ENCODE peak calls at places on chromosomes 11 and 22, in five cellular contexts. U is H9, V is neuronal stem cell, D is mesenchymal stem cell, M is IMR-90. O is an unnamed sample. For H3K79me1, the result is how much of the 10 kb centered on the place peaks cover.

GRCh38 chr11:57255618-57256017 is 18.6 kb upstream of the APLNR start:
- DNase-seq in V (no peak), D (no peak), U (no peak), M (peak), O (no peak)

GRCh38 chr11:940496-941135 is 14.9 kb downstream of the AP2A2 start:
- DNase-seq in V (no peak), U (no peak), M (no peak), D (no peak), O (no peak)

GRCh38 chr11:129280027-129280811 is 88.1 kb upstream of the ARHGAP32 start:
- DNase-seq in V (no peak), U (no peak), D (peak), M (peak), O (no peak)

GRCh38 chr11:77301510-77301909 is at the start of gene GDPD4:
- DNase-seq in M (no peak), D (no peak), V (no peak), U (peak), O (no peak)

GRCh38 chr11:130127509-130127908 is 32.1 kb upstream of the ST14 start:
- DNase-seq in D (no peak), U (no peak), V (no peak), M (no peak), O (no peak)

GRCh38 chr22:19292262-19293230 is 1.0 kb upstream of the CLTCL1 start:
- DNase-seq in D (no peak), V (no peak), U (peak), M (no peak), O (no peak)

GRCh38 chr22:48659393-48659792 is 1168.3 kb downstream of the BRD1 start:
- DNase-seq in U (no peak), V (no peak), D (no peak), M (no peak), O (no peak)

GRCh38 chr11:78802058-78802633 is 227.5 kb upstream of the NARS2 start:
- DNase-seq in V (no peak), D (peak), M (no peak), U (no peak), O (peak)

GRCh38 chr11:62665630-62666258 is 632 bp downstream of the CSKMT start:
- DNase-seq in D (no peak), U (no peak), V (peak), M (peak), O (peak)

GRCh38 chr11:130213979-130214281 is 54.3 kb downstream of the ST14 start:
- DNase-seq in M (no peak), V (no peak), U (peak), D (no peak), O (no peak)

GRCh38 chr11:18209058-18209457 is 27.5 kb downstream of the SAA4 start:
- DNase-seq in U (no peak), D (no peak), V (no peak), M (no peak), O (no peak)

GRCh38 chr22:48840112-48840949 is 987.3 kb downstream of the BRD1 start:
- DNase-seq in M (no peak), D (no peak), U (no peak), V (no peak), O (no peak)

GRCh38 chr11:7635137-7635536 is 38.2 kb downstream of the CYB5R2 start:
- DNase-seq in D (no peak), V (no peak), M (no peak), U (no peak), O (no peak)

GRCh38 chr22:29470159-29470855 is 9.7 kb upstream of the NEFH start:
- DNase-seq in D (peak), U (peak), V (peak), M (peak), O (peak)

GRCh38 chr11:106152824-106153223 is 75.4 kb downstream of the AASDHPPT start:
- DNase-seq in U (no peak), V (no peak), M (peak), D (peak), O (no peak)

GRCh38 chr22:45441158-45441557 is 27.7 kb downstream of the RIBC2 start:
- DNase-seq in D (peak), V (peak), U (peak), M (peak), O (peak)

GRCh38 chr22:45444168-45444567 is 30.7 kb downstream of the RIBC2 start:
- DNase-seq in V (no peak), U (no peak), D (peak), M (peak), O (peak)

GRCh38 chr22:45445031-45445710 is 31.7 kb downstream of the RIBC2 start:
- DNase-seq in D (no peak), U (no peak), M (no peak), V (no peak), O (no peak)

GRCh38 chr22:45438364-45438763 is 24.9 kb downstream of the RIBC2 start:
- DNase-seq in M (peak), U (no peak), V (no peak), D (peak), O (no peak)

DNA sequence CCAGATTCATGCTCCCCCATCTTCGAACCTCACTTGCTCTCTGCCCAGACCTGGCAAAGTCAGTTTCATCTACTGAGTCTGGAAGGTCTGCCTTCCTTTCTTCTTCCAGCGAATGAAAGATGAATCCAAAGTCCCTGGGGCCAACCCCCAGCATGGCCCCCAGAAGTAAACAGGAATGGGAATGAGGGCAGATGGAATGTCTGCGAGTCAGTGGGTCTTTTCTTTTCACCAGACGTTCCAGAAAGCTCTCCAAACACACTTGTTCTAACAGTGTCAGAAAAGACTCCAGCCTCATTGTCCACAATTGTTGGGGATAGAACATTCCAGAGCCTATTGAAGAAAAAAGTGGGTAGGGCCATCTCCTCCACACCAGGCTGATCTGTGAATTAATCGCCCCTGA is 28.6 kb downstream of the RIBC2 start:
- DNase-seq in U (no peak), D (no peak), M (peak), V (no peak), O (no peak)
- H3K79me1 ChIP-seq in U (under half), D (under half), M (under half), V (under half), O (under half)

DNA sequence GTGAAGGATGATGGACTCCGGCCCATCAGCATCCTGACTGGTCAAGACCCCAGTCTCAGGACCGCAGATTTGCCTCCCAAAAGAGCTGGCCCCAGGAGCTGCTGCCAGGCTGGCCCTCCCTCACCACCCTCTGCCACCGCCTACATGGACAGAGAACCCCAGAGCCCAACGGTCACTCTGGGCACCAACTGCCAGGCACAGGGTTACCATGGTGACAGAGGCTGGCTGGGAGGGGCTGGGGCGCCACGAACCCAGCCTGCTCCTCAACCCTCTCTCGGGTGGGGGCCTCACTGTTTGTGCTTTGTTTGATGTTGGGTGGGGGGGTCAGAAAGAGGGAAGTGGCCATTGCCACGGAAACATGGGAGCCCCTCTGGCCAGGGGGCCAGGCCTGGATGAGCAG is 55.8 kb downstream of the ELFN2 start:
- DNase-seq in M (no peak), V (no peak), U (no peak), D (no peak), O (no peak)
- H3K4me2 ChIP-seq in M (no peak), V (no peak), U (no peak), D (no peak), O (no peak)

DNA sequence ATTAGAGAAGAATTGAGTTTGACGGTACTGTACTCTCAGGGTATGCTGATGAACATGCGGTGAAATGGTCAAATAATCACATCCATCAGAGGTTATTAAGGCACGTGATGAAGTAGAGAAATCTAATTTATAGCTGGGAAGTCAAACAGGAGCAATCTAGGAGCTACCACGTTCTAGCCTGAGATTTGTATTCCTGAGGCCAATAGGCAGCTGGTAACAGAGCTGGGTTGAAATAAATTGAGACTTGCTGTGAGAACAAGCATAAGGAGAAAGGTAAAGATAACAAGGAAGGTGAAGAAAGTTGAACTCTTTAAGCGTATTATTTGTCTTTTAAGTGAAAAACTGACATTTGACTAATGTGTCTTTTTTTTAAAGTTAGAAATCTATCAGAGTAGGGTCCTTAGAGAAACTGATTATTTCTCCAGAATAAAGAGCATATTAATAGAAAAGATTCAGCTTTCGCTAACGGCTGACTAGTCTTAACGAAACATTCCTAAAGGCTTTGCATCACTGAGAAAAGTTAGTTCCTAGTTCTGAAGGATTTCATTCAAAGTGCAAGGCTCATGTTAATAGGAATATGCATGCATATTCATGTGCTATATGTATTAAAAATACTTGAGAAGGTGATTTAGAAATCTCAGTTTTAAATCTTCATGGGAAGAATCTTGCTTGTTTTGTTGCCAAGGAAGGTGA is 5.2 kb upstream of the WEE1 start:
- DNase-seq in D (no peak), M (peak), U (no peak), V (no peak), O (peak)
- H3K79me1 ChIP-seq in D (under half), M (under half), U (under half), V (under half), O (under half)

GRCh38 chr11:43690929-43691328 is 10.4 kb downstream of the HSD17B12 start:
- DNase-seq in U (no peak), D (no peak), V (no peak), M (no peak), O (no peak)
- H3K4me2 ChIP-seq in U (no peak), D (no peak), V (no peak), M (no peak), O (no peak)

DNA sequence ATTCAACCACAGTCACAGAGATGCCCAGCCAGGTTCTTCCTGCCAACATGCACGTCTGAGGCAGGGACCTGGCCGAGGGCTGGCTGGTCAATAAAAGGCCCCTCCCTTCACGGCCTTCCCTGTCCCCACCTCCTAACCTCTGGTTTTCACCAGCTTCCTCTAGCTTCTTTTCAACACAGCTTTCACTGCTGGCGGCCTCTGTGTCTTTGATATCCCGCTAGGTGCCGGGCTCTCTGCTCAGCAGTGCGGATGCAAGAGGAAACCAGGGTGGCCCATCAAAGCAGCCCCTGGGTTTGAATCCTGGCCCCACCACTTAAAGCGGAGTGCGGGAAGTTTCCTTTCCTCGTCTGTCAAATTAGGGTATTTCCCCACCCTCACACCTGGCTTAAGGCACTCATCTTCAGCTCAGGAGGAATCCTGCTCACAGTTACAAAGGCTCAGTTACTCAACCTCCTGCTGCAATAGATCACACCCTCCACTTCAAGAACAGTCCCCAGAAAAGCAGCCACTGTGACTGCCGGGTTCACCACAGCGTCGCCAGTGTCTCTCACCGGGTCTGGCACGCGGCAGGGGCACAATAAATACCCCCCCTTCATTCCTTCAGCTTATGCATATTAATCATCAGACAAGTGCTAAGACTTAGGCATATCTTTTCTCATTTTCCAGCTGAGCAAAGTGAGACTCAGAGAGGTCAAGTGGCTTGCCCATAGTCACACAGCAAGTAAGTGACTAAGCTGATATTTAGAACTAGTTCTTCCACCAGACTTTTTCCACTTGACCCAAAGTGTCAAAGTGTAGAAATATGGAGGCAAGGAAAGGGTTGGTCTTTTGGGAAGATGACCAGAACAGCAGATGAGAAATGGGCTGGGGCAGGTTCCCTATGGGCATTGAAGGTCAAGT is 45.7 kb downstream of the TXN2 start:
- DNase-seq in U (peak), V (no peak), D (peak), M (no peak), O (peak)
- H3K79me1 ChIP-seq in U (under half), V (under half), D (under half), M (under half), O (under half)

GRCh38 chr22:43385770-43386641 is 25.8 kb upstream of the MPPED1 start:
- DNase-seq in U (peak), M (peak), D (peak), V (peak), O (peak)
- H3K4me2 ChIP-seq in U (no peak), M (peak), D (peak), V (no peak), O (no peak)

GRCh38 chr11:113334183-113334582 is 19.8 kb downstream of the TTC12 start:
- DNase-seq in U (no peak), V (no peak), M (no peak), D (no peak), O (no peak)

GRCh38 chr11:113331988-113332387 is 17.6 kb downstream of the TTC12 start:
- DNase-seq in D (no peak), V (no peak), M (no peak), U (no peak), O (no peak)

GRCh38 chr11:113329725-113330124 is 15.3 kb downstream of the TTC12 start:
- DNase-seq in V (no peak), M (no peak), U (no peak), D (no peak), O (no peak)

GRCh38 chr11:113331436-113331835 is 17.1 kb downstream of the TTC12 start:
- DNase-seq in D (no peak), V (no peak), M (no peak), U (no peak), O (no peak)

GRCh38 chr11:113332638-113333329 is 18.4 kb downstream of the TTC12 start:
- DNase-seq in U (no peak), D (no peak), V (no peak), M (no peak), O (no peak)
- H3K79me1 ChIP-seq in U (under half), D (under half), V (under half), M (under half), O (under half)

DNA sequence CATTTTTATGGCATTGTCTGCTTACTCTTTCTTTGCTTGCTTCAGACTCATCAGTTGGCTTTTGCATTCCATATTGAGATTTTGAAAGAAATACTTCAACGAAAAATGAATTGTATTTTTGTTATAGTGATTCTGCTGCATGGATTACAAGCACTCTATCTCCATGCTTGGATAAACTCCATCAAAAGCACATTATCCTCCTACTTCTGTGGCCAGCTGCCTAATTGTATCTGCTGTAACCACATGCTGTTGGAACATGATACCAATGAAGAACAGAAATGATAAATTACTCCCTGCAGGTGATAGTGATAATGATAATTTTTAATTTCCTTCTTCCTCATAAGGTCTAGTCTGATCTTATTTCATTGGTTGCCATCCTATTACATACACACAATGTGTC is 100.8 kb downstream of the PRMT3 start:
- DNase-seq in D (no peak), V (no peak), M (no peak), U (no peak), O (no peak)
- H3K4me2 ChIP-seq in D (no peak), V (no peak), M (no peak), U (no peak), O (no peak)